ENCODE peak calls at places on chromosomes 7 and 10, in eight cellular contexts. M is activated CD4-positive, alpha-beta T cell treated with anti-CD3 and anti-CD28 coated beads for 24 hours; X is NCI-H774; Q is Karpas-422; P is GF-D8; Z is kidney glomerular epithelial cell; I is natural killer cell; S is myocyte. B is an unnamed sample.

GRCh38 chr7:113170591-113170990 is 52.2 kb upstream of the SMIM30 start:
- DNase-seq in M (no peak), X (no peak), Q (no peak), P (no peak), Z (no peak), I (no peak), S (no peak), B (no peak)

GRCh38 chr10:46268076-46268881 is 18.5 kb upstream of the ANTXRL start:
- DNase-seq in M (peak), X (no peak), Q (no peak), P (no peak), Z (no peak), I (no peak), S (no peak), B (no peak)

GRCh38 chr10:13121500-13121854 is 21.5 kb downstream of the OPTN start:
- DNase-seq in M (no peak), X (no peak), Q (no peak), P (no peak), Z (no peak), I (no peak), S (no peak), B (no peak)

GRCh38 chr10:4819707-4820106 is 6.3 kb upstream of the AKR1E2 start:
- DNase-seq in M (no peak), X (no peak), Q (no peak), P (peak), Z (no peak), I (no peak), S (no peak), B (no peak)

GRCh38 chr10:91006001-91006751 is 85.3 kb upstream of the ANKRD1 start:
- DNase-seq in M (peak), X (peak), Q (peak), P (no peak), Z (peak), I (peak), S (peak), B (peak)

GRCh38 chr7:46153583-46153950 is 232.5 kb upstream of the IGFBP3 start:
- DNase-seq in M (no peak), X (no peak), Q (no peak), P (no peak), Z (no peak), I (no peak), S (peak), B (no peak)

GRCh38 chr10:124520553-124521428 is 59.2 kb downstream of the LHPP start:
- DNase-seq in M (no peak), X (no peak), Q (no peak), P (no peak), Z (no peak), I (no peak), S (no peak), B (no peak)

GRCh38 chr10:6181249-6181648 is 21.5 kb upstream of the PFKFB3 start:
- DNase-seq in M (no peak), X (no peak), Q (no peak), P (no peak), Z (no peak), I (no peak), S (no peak), B (no peak)

GRCh38 chr7:7424151-7424873 is 111.4 kb downstream of the COL28A1 start:
- DNase-seq in M (peak), X (peak), Q (peak), P (no peak), Z (peak), I (peak), S (peak), B (peak)

GRCh38 chr10:593901-594457 is 95.5 kb downstream of the DIP2C start:
- DNase-seq in M (no peak), X (no peak), Q (no peak), P (no peak), Z (no peak), I (no peak), S (peak), B (no peak)

GRCh38 chr7:113040849-113041248 is 45.8 kb downstream of the GPR85 start:
- DNase-seq in M (no peak), X (no peak), Q (no peak), P (no peak), Z (no peak), I (no peak), S (no peak), B (no peak)

GRCh38 chr10:79385804-79386531 is 38.7 kb downstream of the PPIF start:
- DNase-seq in M (no peak), X (no peak), Q (no peak), P (no peak), Z (no peak), I (peak), S (no peak), B (no peak)

GRCh38 chr7:27890205-27890849 is 150.4 kb downstream of the TAX1BP1 start:
- DNase-seq in M (no peak), X (no peak), Q (no peak), P (no peak), Z (no peak), I (no peak), S (no peak), B (no peak)

GRCh38 chr7:83677180-83677866 is 28.4 kb upstream of the SEMA3E start:
- DNase-seq in M (no peak), X (no peak), Q (no peak), P (no peak), Z (peak), I (no peak), S (peak), B (peak)

GRCh38 chr10:86900955-86901354 is 56.5 kb downstream of the MMRN2 start:
- DNase-seq in M (no peak), X (no peak), Q (no peak), P (no peak), Z (no peak), I (no peak), S (peak), B (no peak)

GRCh38 chr10:24992512-24993133 is 23.3 kb downstream of the ENKUR start:
- DNase-seq in M (no peak), X (no peak), Q (no peak), P (no peak), Z (no peak), I (no peak), S (no peak), B (no peak)

GRCh38 chr7:151540146-151540545 is 20.5 kb upstream of the RHEB start:
- DNase-seq in M (no peak), X (no peak), Q (no peak), P (no peak), Z (no peak), I (no peak), S (no peak), B (no peak)

GRCh38 chr10:30701471-30702173 is 72.1 kb upstream of the LYZL2 start:
- DNase-seq in M (peak), X (no peak), Q (peak), P (peak), Z (peak), I (peak), S (peak), B (peak)

GRCh38 chr7:5596046-5596895 is 172.6 kb upstream of the TNRC18 start:
- DNase-seq in M (peak), X (no peak), Q (peak), P (peak), Z (peak), I (peak), S (peak), B (peak)

GRCh38 chr10:133316732-133317131 is 8.0 kb downstream of the ZNF511 start:
- DNase-seq in M (no peak), X (no peak), Q (no peak), P (no peak), Z (no peak), I (no peak), S (no peak), B (no peak)

GRCh38 chr10:8056891-8057331 is 2.4 kb downstream of the GATA3 start:
- DNase-seq in M (no peak), X (no peak), Q (no peak), P (no peak), Z (no peak), I (no peak), S (no peak), B (no peak)

GRCh38 chr7:80960228-80960627 is 41.4 kb upstream of the SEMA3C start:
- DNase-seq in M (no peak), X (no peak), Q (no peak), P (no peak), Z (no peak), I (no peak), S (no peak), B (no peak)

GRCh38 chr10:125012851-125013528 is 71.1 kb downstream of the ZRANB1 start:
- DNase-seq in M (no peak), X (no peak), Q (no peak), P (no peak), Z (no peak), I (no peak), S (peak), B (no peak)

GRCh38 chr7:12436896-12437535 is 33.4 kb upstream of the VWDE start:
- DNase-seq in M (no peak), X (peak), Q (peak), P (no peak), Z (peak), I (no peak), S (peak), B (peak)

GRCh38 chr7:128796325-128796724 is 4.6 kb downstream of the CCDC136 start:
- DNase-seq in M (no peak), X (no peak), Q (no peak), P (no peak), Z (no peak), I (no peak), S (no peak), B (no peak)

GRCh38 chr7:71419546-71420337 is 287.8 kb downstream of the GALNT17 start:
- DNase-seq in M (no peak), X (no peak), Q (no peak), P (no peak), Z (no peak), I (no peak), S (no peak), B (no peak)

GRCh38 chr10:105237685-105238084 is 596.6 kb downstream of the SORCS3 start:
- DNase-seq in M (no peak), X (no peak), Q (no peak), P (no peak), Z (no peak), I (no peak), S (no peak), B (no peak)

GRCh38 chr7:48158404-48158803 is 12.9 kb upstream of the ABCA13 start:
- DNase-seq in M (no peak), X (no peak), Q (no peak), P (no peak), Z (peak), I (no peak), S (peak), B (no peak)

GRCh38 chr7:40551685-40552576 is 417.1 kb downstream of the SUGCT start:
- DNase-seq in M (no peak), X (no peak), Q (no peak), P (peak), Z (peak), I (no peak), S (peak), B (peak)

GRCh38 chr10:93071674-93072224 is 1.9 kb upstream of the CYP26A1 start:
- DNase-seq in M (no peak), X (peak), Q (no peak), P (no peak), Z (no peak), I (no peak), S (no peak), B (no peak)

GRCh38 chr10:27611209-27611608 is 107.1 kb downstream of the RAB18 start:
- DNase-seq in M (no peak), X (no peak), Q (no peak), P (no peak), Z (no peak), I (no peak), S (peak), B (no peak)

GRCh38 chr7:2353650-2354172 is 916 bp upstream of the EIF3B start:
- DNase-seq in M (peak), X (peak), Q (peak), P (peak), Z (peak), I (no peak), S (peak), B (peak)